ENCODE peak calls at places on chromosomes 3 and 15, in six cellular contexts. F is SJSA1, Q is GM23248, M is right lobe of liver, T is K562, I is OCI-LY7. H is an unnamed sample.

GRCh38 chr15:87707076-87707475 is 549.5 kb downstream of the NTRK3 start:
- DNase-seq in F (no peak), Q (no peak), M (no peak), T (no peak), I (no peak), H (no peak)

GRCh38 chr3:34019158-34019557 is 220.7 kb downstream of the PDCD6IP start:
- DNase-seq in F (no peak), Q (no peak), M (no peak), T (no peak), I (no peak), H (no peak)

GRCh38 chr3:145807990-145808389 is 353.0 kb downstream of the PLOD2 start:
- DNase-seq in F (no peak), Q (peak; percentile 6), M (no peak), T (no peak), I (peak; percentile 0), H (no peak)

GRCh38 chr15:78174398-78174797 is 25.2 kb downstream of the IDH3A start:
- DNase-seq in F (no peak), Q (no peak), M (no peak), T (no peak), I (peak; percentile 77), H (no peak)

GRCh38 chr15:40249477-40250303 is 10.8 kb downstream of the PAK6 start:
- DNase-seq in F (peak; percentile 30), Q (peak; percentile 40), M (peak; percentile 14), T (no peak), I (no peak), H (no peak)

GRCh38 chr3:53255360-53255774 is 455 bp downstream of the TKT start:
- DNase-seq in F (peak; percentile 31), Q (peak; percentile 76), M (peak; percentile 46), T (no peak), I (peak; percentile 76), H (no peak)

GRCh38 chr3:67460841-67461240 is 193.6 kb downstream of the SUCLG2 start:
- DNase-seq in F (no peak), Q (peak; percentile 1), M (no peak), T (no peak), I (no peak), H (no peak)

GRCh38 chr3:72912532-72912931 is 24.7 kb downstream of the GXYLT2 start:
- DNase-seq in F (no peak), Q (peak; percentile 54), M (no peak), T (no peak), I (no peak), H (no peak)

GRCh38 chr15:20356444-20357138 is 185.0 kb downstream of the GOLGA6L6 start:
- DNase-seq in F (peak; percentile 9), Q (peak; percentile 50), M (peak; percentile 56), T (peak; percentile 88), I (peak; percentile 59), H (peak; percentile 77)

GRCh38 chr3:61608711-61609110 is 47.3 kb downstream of the PTPRG start:
- DNase-seq in F (no peak), Q (no peak), M (no peak), T (no peak), I (no peak), H (no peak)

GRCh38 chr3:168081171-168081771 is 14.5 kb downstream of the GOLIM4 start:
- DNase-seq in F (no peak), Q (peak; percentile 78), M (no peak), T (no peak), I (no peak), H (no peak)

GRCh38 chr3:119098620-119099222 is 47.2 kb upstream of the TEX55 start:
- DNase-seq in F (no peak), Q (peak; percentile 59), M (no peak), T (peak; percentile 17), I (peak; percentile 36), H (no peak)

GRCh38 chr15:55587321-55588069 is 650 bp downstream of the PYGO1 start:
- DNase-seq in F (peak; percentile 57), Q (peak; percentile 77), M (no peak), T (no peak), I (no peak), H (peak; percentile 48)

GRCh38 chr15:92163641-92164040 is 230.0 kb upstream of the ST8SIA2 start:
- DNase-seq in F (no peak), Q (peak; percentile 20), M (no peak), T (no peak), I (no peak), H (no peak)

GRCh38 chr3:126987596-126987995 is 4.7 kb downstream of the PLXNA1 start:
- DNase-seq in F (no peak), Q (no peak), M (no peak), T (no peak), I (no peak), H (no peak)

GRCh38 chr3:146274833-146275232 is 23.9 kb upstream of the PLSCR4 start:
- DNase-seq in F (no peak), Q (peak; percentile 89), M (no peak), T (no peak), I (no peak), H (no peak)

GRCh38 chr3:185760091-185760490 is 64.8 kb downstream of the IGF2BP2 start:
- DNase-seq in F (no peak), Q (peak; percentile 60), M (no peak), T (no peak), I (no peak), H (no peak)

GRCh38 chr3:111539351-111540331 is 2.4 kb upstream of the CD96 start:
- DNase-seq in F (peak; percentile 58), Q (peak; percentile 72), M (peak; percentile 71), T (no peak), I (peak; percentile 4), H (peak; percentile 66)

GRCh38 chr3:10774825-10775224 is 41.2 kb upstream of the SLC6A11 start:
- DNase-seq in F (no peak), Q (no peak), M (no peak), T (no peak), I (no peak), H (no peak)

GRCh38 chr15:70442616-70443321 is 320.6 kb downstream of the UACA start:
- DNase-seq in F (no peak), Q (no peak), M (no peak), T (no peak), I (no peak), H (no peak)

GRCh38 chr3:13012228-13012691 is 61.0 kb downstream of the IQSEC1 start:
- DNase-seq in F (no peak), Q (peak; percentile 34), M (peak; percentile 75), T (no peak), I (peak; percentile 77), H (no peak)

GRCh38 chr3:72738752-72739520 is 109.3 kb downstream of the SHQ1 start:
- DNase-seq in F (no peak), Q (peak; percentile 50), M (peak; percentile 54), T (peak; percentile 82), I (peak; percentile 57), H (peak; percentile 70)

GRCh38 chr15:80574590-80574989 is 120.5 kb upstream of the ABHD17C start:
- DNase-seq in F (no peak), Q (no peak), M (no peak), T (no peak), I (no peak), H (no peak)

GRCh38 chr3:61425356-61425755 is 136.0 kb upstream of the PTPRG start:
- DNase-seq in F (no peak), Q (no peak), M (no peak), T (no peak), I (no peak), H (no peak)

GRCh38 chr3:141425523-141426233 is 57.4 kb downstream of the ZBTB38 start:
- DNase-seq in F (no peak), Q (peak; percentile 63), M (no peak), T (peak; percentile 25), I (no peak), H (no peak)

GRCh38 chr3:3068358-3068881 is 41.8 kb downstream of the IL5RA start:
- DNase-seq in F (no peak), Q (no peak), M (no peak), T (no peak), I (no peak), H (no peak)

GRCh38 chr3:3066378-3066777 is 43.8 kb downstream of the IL5RA start:
- DNase-seq in F (no peak), Q (no peak), M (no peak), T (no peak), I (no peak), H (no peak)

GRCh38 chr3:3065876-3066275 is 44.3 kb downstream of the IL5RA start:
- DNase-seq in F (no peak), Q (peak; percentile 27), M (no peak), T (no peak), I (no peak), H (no peak)

GRCh38 chr3:3069723-3070122 is 40.5 kb downstream of the IL5RA start:
- DNase-seq in F (no peak), Q (no peak), M (no peak), T (no peak), I (no peak), H (no peak)

DNA sequence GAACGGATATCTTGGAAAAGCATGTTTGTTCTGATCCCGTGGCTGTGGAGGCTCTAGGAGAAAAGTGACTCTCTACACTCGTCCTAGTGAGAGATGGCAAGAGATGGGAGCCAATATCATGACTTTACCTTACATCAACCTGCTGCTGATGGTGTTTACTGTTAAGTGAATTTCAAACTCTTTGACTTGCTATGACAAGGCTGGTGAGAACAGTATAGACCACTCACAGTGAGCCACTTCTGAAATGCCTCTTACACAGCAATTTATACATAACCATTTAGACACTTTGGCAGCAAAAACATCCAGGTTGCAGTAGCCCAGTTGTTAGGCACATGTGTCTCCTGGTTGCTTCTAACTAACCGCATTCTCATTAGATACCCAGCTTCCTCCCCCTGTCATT is 43.3 kb downstream of the IL5RA start:
- DNase-seq in F (no peak), Q (no peak), M (no peak), T (no peak), I (no peak), H (no peak)
- H3K27ac ChIP-seq in F (no peak overlapping the region), Q (no peak overlapping the region), M (no peak overlapping the region), T (no peak overlapping the region), I (no peak overlapping the region), H (no peak overlapping the region)

GRCh38 chr3:149278911-149279310 is 54.5 kb downstream of the TM4SF18 start:
- DNase-seq in F (no peak), Q (no peak), M (no peak), T (no peak), I (no peak), H (no peak)
- H3K4me1 ChIP-seq in F (peaks cover 12% of the 10 kb centered on the region), Q (peaks cover 22% of the 10 kb centered on the region), M (no peaks in the 10 kb centered on the region), T (peaks cover 3% of the 10 kb centered on the region), I (peaks cover 22% of the 10 kb centered on the region), H (peaks cover 22% of the 10 kb centered on the region)

DNA sequence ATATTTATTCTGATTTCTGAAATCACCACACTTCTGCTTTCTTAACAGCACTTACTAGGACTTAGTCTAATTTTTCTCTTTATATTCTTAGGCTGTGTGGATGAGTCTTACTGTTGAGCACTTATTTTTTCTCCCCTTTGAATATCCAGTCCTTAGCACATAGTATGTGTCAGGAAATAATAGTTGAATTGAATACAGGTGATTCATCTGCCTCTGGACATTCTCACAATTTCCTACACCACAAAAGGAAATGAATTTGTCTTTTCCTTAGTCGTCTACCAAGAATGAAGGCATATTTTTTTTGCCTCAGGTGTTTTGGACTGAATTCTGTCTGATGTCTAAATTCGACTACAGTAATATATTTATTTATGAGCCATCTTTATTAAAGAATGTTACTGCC is 204.2 kb downstream of the GHSR start:
- DNase-seq in F (no peak), Q (peak; percentile 72), M (no peak), T (no peak), I (no peak), H (no peak)
- H3K27ac ChIP-seq in F (no peak overlapping the region), Q (peak overlapping the region; percentile 18), M (no peak overlapping the region), T (no peak overlapping the region), I (no peak overlapping the region), H (no peak overlapping the region)

GRCh38 chr3:48440590-48440958 is 517 bp downstream of the TMA7 start:
- DNase-seq in F (no peak), Q (peak; percentile 59), M (no peak), T (no peak), I (peak; percentile 22), H (no peak)
- H3K4me1 ChIP-seq in F (peaks cover 11% of the 10 kb centered on the region), Q (peaks cover 10% of the 10 kb centered on the region), M (no peaks in the 10 kb centered on the region), T (peaks cover 9% of the 10 kb centered on the region), I (peaks cover 53% of the 10 kb centered on the region), H (peaks cover 8% of the 10 kb centered on the region)